ENCODE peak calls at places on chromosomes 7 and 10, in eight cellular contexts. E, G, Z, B, L, X, R and H are unnamed samples. For H3K4me1 and H3K36me3, the result is how much of the 10 kb centered on the place peaks cover.

GRCh38 chr7:99141756-99142726 is 1.9 kb downstream of the SMURF1 start:
- DNase-seq in E (no peak), G (peak), Z (peak), B (peak), L (peak), X (peak), R (peak), H (peak)

GRCh38 chr7:16563281-16564022 is 36.8 kb downstream of the LRRC72 start:
- DNase-seq in E (no peak), G (no peak), Z (no peak), B (no peak), L (no peak), X (no peak), R (no peak), H (no peak)

GRCh38 chr10:86958109-86958830 is at the start of gene SNCG:
- DNase-seq in E (no peak), G (no peak), Z (no peak), B (no peak), L (peak), X (no peak), R (no peak), H (no peak)

GRCh38 chr7:128299109-128299514 is 44.6 kb downstream of the RBM28 start:
- DNase-seq in E (no peak), G (peak), Z (no peak), B (no peak), L (no peak), X (no peak), R (peak), H (no peak)

GRCh38 chr7:78013368-78013767 is 214.8 kb downstream of the PHTF2 start:
- DNase-seq in E (no peak), G (no peak), Z (no peak), B (no peak), L (no peak), X (no peak), R (no peak), H (no peak)

GRCh38 chr7:42014625-42015412 is 222.2 kb downstream of the GLI3 start:
- DNase-seq in E (no peak), G (peak), Z (peak), B (no peak), L (no peak), X (no peak), R (peak), H (peak)

GRCh38 chr10:65684896-65685295 is 1240.9 kb upstream of the LRRTM3 start:
- DNase-seq in E (no peak), G (no peak), Z (no peak), B (no peak), L (no peak), X (no peak), R (no peak), H (no peak)

GRCh38 chr10:34280599-34281374 is 534.3 kb downstream of the PARD3 start:
- DNase-seq in E (no peak), G (peak), Z (peak), B (no peak), L (no peak), X (peak), R (peak), H (no peak)

GRCh38 chr10:99433378-99434020 is 3.1 kb upstream of the GOT1 start:
- DNase-seq in E (no peak), G (peak), Z (no peak), B (no peak), L (no peak), X (no peak), R (no peak), H (no peak)

GRCh38 chr7:47454066-47454950 is 127.6 kb downstream of the TNS3 start:
- DNase-seq in E (no peak), G (no peak), Z (no peak), B (no peak), L (no peak), X (no peak), R (no peak), H (no peak)

GRCh38 chr10:88755753-88756152 is 4.1 kb upstream of the LIPN start:
- DNase-seq in E (no peak), G (no peak), Z (no peak), B (no peak), L (no peak), X (no peak), R (no peak), H (no peak)

GRCh38 chr7:155227004-155227787 is 70.5 kb upstream of the INSIG1 start:
- DNase-seq in E (no peak), G (no peak), Z (no peak), B (no peak), L (no peak), X (no peak), R (no peak), H (no peak)

GRCh38 chr7:30247546-30248386 is 36.6 kb upstream of the ZNRF2 start:
- DNase-seq in E (no peak), G (no peak), Z (no peak), B (no peak), L (no peak), X (no peak), R (peak), H (no peak)

GRCh38 chr10:6056411-6057135 is 5.6 kb downstream of the IL2RA start:
- DNase-seq in E (no peak), G (no peak), Z (no peak), B (no peak), L (no peak), X (no peak), R (peak), H (no peak)

GRCh38 chr7:35722054-35722849 is 27.3 kb upstream of the HERPUD2 start:
- DNase-seq in E (no peak), G (no peak), Z (no peak), B (no peak), L (no peak), X (no peak), R (no peak), H (no peak)

GRCh38 chr10:47261121-47261520 is 38.9 kb upstream of the GDF10 start:
- DNase-seq in E (no peak), G (no peak), Z (no peak), B (no peak), L (no peak), X (no peak), R (no peak), H (peak)

GRCh38 chr7:70681847-70682350 is 450.0 kb upstream of the GALNT17 start:
- DNase-seq in E (no peak), G (no peak), Z (no peak), B (no peak), L (no peak), X (no peak), R (no peak), H (peak)

GRCh38 chr7:121503039-121503438 is 106.9 kb upstream of the FAM3C start:
- DNase-seq in E (no peak), G (no peak), Z (no peak), B (no peak), L (no peak), X (no peak), R (no peak), H (no peak)

GRCh38 chr10:108872854-108873253 is 1050.5 kb downstream of the XPNPEP1 start:
- DNase-seq in E (no peak), G (no peak), Z (no peak), B (no peak), L (no peak), X (no peak), R (no peak), H (no peak)

GRCh38 chr10:86536294-86536861 is 14.8 kb upstream of the WAPL start:
- DNase-seq in E (no peak), G (peak), Z (no peak), B (no peak), L (no peak), X (no peak), R (peak), H (no peak)

GRCh38 chr10:114498413-114499111 is 94.3 kb upstream of the AFAP1L2 start:
- DNase-seq in E (no peak), G (no peak), Z (no peak), B (no peak), L (no peak), X (no peak), R (no peak), H (no peak)

GRCh38 chr7:36092221-36092771 is 60.8 kb upstream of the EEPD1 start:
- DNase-seq in E (no peak), G (no peak), Z (no peak), B (no peak), L (no peak), X (no peak), R (no peak), H (no peak)

GRCh38 chr10:22825841-22826240 is 102.0 kb upstream of the ARMC3 start:
- DNase-seq in E (no peak), G (peak), Z (no peak), B (no peak), L (peak), X (no peak), R (no peak), H (no peak)

GRCh38 chr7:98134420-98134819 is 27.8 kb downstream of the LMTK2 start:
- DNase-seq in E (no peak), G (no peak), Z (no peak), B (no peak), L (no peak), X (no peak), R (no peak), H (no peak)
- H3K4me1 ChIP-seq in E (under half), G (under half), Z (under half), B (under half), L (under half), X (under half), R (under half), H (under half)

GRCh38 chr10:79124066-79124465 is 55.3 kb downstream of the ZMIZ1 start:
- DNase-seq in E (no peak), G (no peak), Z (no peak), B (no peak), L (no peak), X (no peak), R (no peak), H (no peak)
- H3K36me3 ChIP-seq in E (under half), G (under half), Z (under half), B (under half), L (under half), X (under half), R (under half), H (half or more)

GRCh38 chr7:107803009-107803581 is at the start of gene SLC26A3:
- DNase-seq in E (no peak), G (no peak), Z (no peak), B (no peak), L (no peak), X (no peak), R (no peak), H (no peak)

GRCh38 chr7:107799645-107800264 is 3.3 kb downstream of the SLC26A3 start:
- DNase-seq in E (no peak), G (no peak), Z (no peak), B (no peak), L (no peak), X (no peak), R (no peak), H (no peak)
- H3K27ac ChIP-seq in E (no peak), G (no peak), Z (no peak), B (peak), L (no peak), X (no peak), R (no peak), H (no peak)

DNA sequence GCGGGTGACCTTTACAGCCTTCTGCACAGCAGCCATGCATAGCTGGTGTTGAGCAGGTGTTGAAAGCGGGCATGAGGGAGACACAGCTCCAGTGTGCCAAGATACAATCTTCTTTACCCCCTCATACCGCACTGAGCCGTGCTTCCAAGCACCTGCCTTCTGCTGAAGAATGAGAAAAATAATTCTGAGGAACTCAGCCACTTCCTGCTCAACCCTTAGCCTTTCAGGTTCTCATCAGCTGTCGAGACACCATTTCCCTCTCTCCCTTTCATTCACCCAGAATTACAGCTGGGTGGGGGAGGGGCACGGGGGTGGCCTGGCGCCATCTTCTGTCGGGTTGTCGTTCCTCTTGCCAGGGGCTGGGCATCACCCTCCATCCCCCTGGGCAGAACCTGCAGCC is 58.6 kb downstream of the COL13A1 start:
- DNase-seq in E (no peak), G (no peak), Z (no peak), B (no peak), L (peak), X (no peak), R (no peak), H (no peak)
- H3K4me1 ChIP-seq in E (under half), G (under half), Z (under half), B (under half), L (under half), X (under half), R (under half), H (under half)

DNA sequence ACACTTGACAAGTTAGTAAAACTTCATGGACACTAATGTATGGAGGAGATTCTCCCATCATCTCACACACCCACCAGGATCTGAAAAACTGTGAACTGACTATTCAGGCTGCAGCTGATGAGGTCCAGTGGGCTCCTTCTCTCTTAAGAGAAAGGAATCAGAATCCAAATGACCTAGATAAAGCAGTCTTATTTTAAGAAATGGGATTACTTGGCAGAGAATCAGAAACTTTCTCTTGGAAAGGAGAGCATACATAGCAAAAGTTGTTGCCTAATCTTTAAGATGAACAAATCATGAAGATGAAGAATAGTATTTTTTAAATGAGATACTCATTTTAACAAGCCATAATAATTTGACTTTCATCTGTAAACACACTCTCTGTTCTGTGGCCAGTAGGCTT is 53.8 kb downstream of the DLD start:
- DNase-seq in E (no peak), G (no peak), Z (no peak), B (no peak), L (no peak), X (no peak), R (no peak), H (no peak)
- H3K36me3 ChIP-seq in E (under half), G (under half), Z (under half), B (under half), L (half or more), X (under half), R (under half), H (under half)

DNA sequence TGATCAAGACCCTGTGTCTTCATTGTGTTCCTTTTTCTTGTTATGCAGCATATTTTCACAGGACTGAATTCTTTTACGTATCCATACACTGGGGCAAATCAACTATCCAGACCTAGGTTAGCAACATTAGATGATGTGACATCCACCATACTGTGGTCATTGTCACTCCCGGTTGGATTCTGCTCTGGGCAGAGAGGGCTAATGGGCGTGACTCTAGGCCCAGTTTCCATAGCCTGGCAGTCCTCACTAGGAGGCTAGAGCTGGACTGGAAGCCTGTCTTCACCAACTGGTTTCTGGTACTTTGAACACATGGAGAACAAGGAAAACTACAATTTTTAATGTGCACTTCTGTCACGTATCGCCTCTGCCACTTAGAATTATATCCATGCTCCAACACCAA is 25.2 kb downstream of the AKR1E2 start:
- DNase-seq in E (no peak), G (no peak), Z (no peak), B (no peak), L (no peak), X (no peak), R (no peak), H (no peak)
- H3K27ac ChIP-seq in E (no peak), G (no peak), Z (no peak), B (no peak), L (no peak), X (no peak), R (no peak), H (no peak)